ENCODE peak calls at places on chromosomes 3 and 15, in nine cellular contexts. Z is NT2/D1; X is activated CD4-positive, alpha-beta T cell treated with anti-CD3 and anti-CD28 coated beads, Interleukin-2, amount 50 U/mL, for 24 hours; W is hypothalamus; H is AG08395; E is SHP77; O is stomach; B is activated CD8-positive, alpha-beta memory T cell treated with anti-CD3 and anti-CD28 coated beads for 1 hour; A is T-helper 2 cell. N is an unnamed sample.

GRCh38 chr3:195153121-195153520 is 117.8 kb downstream of the XXYLT1 start:
- DNase-seq in Z (no peak), X (no peak), W (no peak), H (no peak), E (no peak), O (no peak), B (no peak), A (no peak), N (no peak)

GRCh38 chr15:50275908-50276307 is 10.4 kb upstream of the HDC start:
- DNase-seq in Z (no peak), X (no peak), W (no peak), H (no peak), E (no peak), O (no peak), B (no peak), A (no peak), N (no peak)

GRCh38 chr15:52008698-52009434 is 10.2 kb upstream of the MAPK6 start:
- DNase-seq in Z (no peak), X (no peak), W (no peak), H (no peak), E (no peak), O (no peak), B (no peak), A (no peak), N (no peak)

GRCh38 chr3:183782576-183782975 is 42.8 kb downstream of the MAP6D1 start:
- DNase-seq in Z (no peak), X (no peak), W (no peak), H (no peak), E (no peak), O (no peak), B (no peak), A (no peak), N (no peak)

GRCh38 chr15:79130535-79131130 is 40.1 kb upstream of the RASGRF1 start:
- DNase-seq in Z (no peak), X (no peak), W (no peak), H (no peak), E (no peak), O (no peak), B (no peak), A (no peak), N (no peak)

GRCh38 chr15:57922780-57923179 is 142.7 kb downstream of the ALDH1A2 start:
- DNase-seq in Z (no peak), X (no peak), W (no peak), H (no peak), E (no peak), O (peak), B (no peak), A (no peak), N (peak)

GRCh38 chr15:55774113-55774970 is 31.4 kb upstream of the PRTG start:
- DNase-seq in Z (no peak), X (peak), W (no peak), H (peak), E (no peak), O (peak), B (peak), A (no peak), N (peak)

GRCh38 chr15:40879609-40880008 is 5.6 kb upstream of the RHOV start:
- DNase-seq in Z (no peak), X (no peak), W (no peak), H (no peak), E (no peak), O (no peak), B (no peak), A (no peak), N (peak)

GRCh38 chr3:178436773-178437172 is 99.5 kb upstream of the KCNMB2 start:
- DNase-seq in Z (peak), X (no peak), W (no peak), H (peak), E (no peak), O (no peak), B (no peak), A (no peak), N (no peak)

GRCh38 chr3:32460031-32460749 is 42.5 kb downstream of the CMTM6 start:
- DNase-seq in Z (peak), X (peak), W (no peak), H (no peak), E (peak), O (no peak), B (peak), A (peak), N (no peak)

GRCh38 chr3:179898024-179898423 is 138.7 kb downstream of the PEX5L start:
- DNase-seq in Z (peak), X (peak), W (no peak), H (no peak), E (no peak), O (no peak), B (no peak), A (no peak), N (no peak)

GRCh38 chr3:108718454-108718853 is 38.8 kb downstream of the RETNLB start:
- DNase-seq in Z (no peak), X (no peak), W (no peak), H (no peak), E (no peak), O (no peak), B (no peak), A (no peak), N (no peak)

GRCh38 chr3:25661694-25662455 is 2.8 kb downstream of the TOP2B start:
- DNase-seq in Z (no peak), X (no peak), W (no peak), H (no peak), E (no peak), O (no peak), B (no peak), A (no peak), N (no peak)